ENCODE peak calls at places on chromosomes 4 and X, in eight cellular contexts. V is suprapubic skin; T is nephron progenitor cell; L is osteocyte; S is neural progenitor cell; G is stimulated activated CD4-positive, alpha-beta T cell treated with anti-CD3 and anti-CD28 coated beads, Interleukin-12 subunit alpha, Interleukin-12 subunit beta, amount 100 ng/mL, for 24 hours; F is AML-193; Z is NCI-H1436. A is an unnamed sample.

GRCh38 chr4:129092636-129093172 is 635 bp downstream of the SCLT1 start:
- DNase-seq in V (no peak), T (no peak), L (no peak), S (no peak), G (no peak), F (no peak), Z (no peak), A (no peak)

GRCh38 chr4:94534401-94535312 is 82.9 kb downstream of the PDLIM5 start:
- DNase-seq in V (no peak), T (no peak), L (no peak), S (no peak), G (no peak), F (peak; percentile 68), Z (no peak), A (no peak)

GRCh38 chr4:173057442-173057841 is 111.2 kb upstream of the GALNT7 start:
- DNase-seq in V (no peak), T (no peak), L (no peak), S (no peak), G (no peak), F (no peak), Z (peak; percentile 29), A (no peak)

GRCh38 chr4:5474756-5475155 is 233.6 kb downstream of the EVC2 start:
- DNase-seq in V (peak; percentile 35), T (no peak), L (no peak), S (no peak), G (no peak), F (no peak), Z (no peak), A (no peak)

GRCh38 chrX:69968956-69969355 is 80.8 kb downstream of the AWAT2 start:
- DNase-seq in V (no peak), T (no peak), L (no peak), S (no peak), G (no peak), F (no peak), Z (no peak), A (no peak)

GRCh38 chrX:108699368-108699767 is 37.0 kb downstream of the IRS4 start:
- DNase-seq in V (no peak), T (no peak), L (no peak), S (peak; percentile 54), G (no peak), F (peak; percentile 2), Z (peak; percentile 3), A (no peak)

GRCh38 chr4:169941141-169941540 is 85.1 kb downstream of the MFAP3L start:
- DNase-seq in V (no peak), T (no peak), L (no peak), S (no peak), G (no peak), F (no peak), Z (no peak), A (no peak)

GRCh38 chr4:15963001-15963451 is at the start of gene FGFBP2:
- DNase-seq in V (no peak), T (peak; percentile 49), L (no peak), S (peak; percentile 67), G (peak; percentile 54), F (peak; percentile 68), Z (no peak), A (peak; percentile 41)

GRCh38 chrX:145751943-145752342 is 65.7 kb upstream of the SLITRK2 start:
- DNase-seq in V (no peak), T (no peak), L (no peak), S (no peak), G (no peak), F (no peak), Z (no peak), A (no peak)

GRCh38 chr4:74098628-74098995 is 383 bp downstream of the CXCL2 start:
- DNase-seq in V (no peak), T (no peak), L (no peak), S (no peak), G (no peak), F (no peak), Z (no peak), A (no peak)

GRCh38 chrX:6708041-6708440 is 173.1 kb upstream of the VCX3A start:
- DNase-seq in V (no peak), T (no peak), L (no peak), S (no peak), G (no peak), F (no peak), Z (no peak), A (no peak)